ENCODE peak calls at places on chromosomes 16 and 17, in six cellular contexts. E, M, Y, F, H and D are unnamed samples.

GRCh38 chr17:74730491-74731346 is 6.3 kb upstream of the RAB37 start:
- DNase-seq in E (no peak), M (no peak), Y (peak; percentile 72), F (no peak), H (no peak), D (no peak)

GRCh38 chr17:27496971-27497370 is 40.7 kb downstream of the KSR1 start:
- DNase-seq in E (no peak), M (no peak), Y (no peak), F (no peak), H (no peak), D (no peak)

GRCh38 chr16:318628-319027 is 33.9 kb downstream of the AXIN1 start:
- DNase-seq in E (no peak), M (no peak), Y (peak; percentile 31), F (no peak), H (no peak), D (no peak)

GRCh38 chr17:44109312-44109630 is 14.2 kb downstream of the HDAC5 start:
- DNase-seq in E (no peak), M (no peak), Y (no peak), F (no peak), H (no peak), D (no peak)

GRCh38 chr16:77807-78443 is at the start of gene MPG:
- DNase-seq in E (peak; percentile 64), M (peak; percentile 80), Y (peak; percentile 83), F (peak; percentile 96), H (peak; percentile 84), D (peak; percentile 79)

GRCh38 chr17:80152057-80152831 is 5.3 kb upstream of the EIF4A3 start:
- DNase-seq in E (no peak), M (peak; percentile 29), Y (peak; percentile 49), F (no peak), H (no peak), D (no peak)

GRCh38 chr17:17305282-17305801 is 2.2 kb downstream of the NT5M start:
- DNase-seq in E (no peak), M (no peak), Y (peak; percentile 80), F (peak; percentile 80), H (peak; percentile 35), D (no peak)

GRCh38 chr17:3865166-3865565 is 19.1 kb upstream of the NCBP3 start:
- DNase-seq in E (no peak), M (no peak), Y (no peak), F (no peak), H (no peak), D (no peak)

GRCh38 chr16:27511657-27512056 is 38.1 kb downstream of the GTF3C1 start:
- DNase-seq in E (no peak), M (peak; percentile 45), Y (no peak), F (no peak), H (no peak), D (no peak)

GRCh38 chr17:61579382-61579781 is 11.6 kb downstream of the NACA2 start:
- DNase-seq in E (no peak), M (no peak), Y (no peak), F (no peak), H (no peak), D (no peak)